ENCODE peak calls at places on chromosomes 13 and 19, in seven cellular contexts. Z is Calu3; N is EL; K is CD8-positive, alpha-beta T cell; B is NCI-H774; S is adipocyte; Q is T follicular helper cell. H is an unnamed sample.

GRCh38 chr13:21399741-21400140 is 59.4 kb downstream of the ZDHHC20 start:
- DNase-seq in Z (no peak), Q (no peak), N (peak; percentile 31), B (no peak), S (no peak), K (no peak), H (peak; percentile 55)

GRCh38 chr13:45298206-45298505 is 42.8 kb downstream of the TPT1 start:
- DNase-seq in S (no peak), B (no peak), N (no peak), Z (no peak), Q (no peak), K (no peak), H (no peak)

GRCh38 chr19:6632002-6632621 is 37.8 kb downstream of the TNFSF14 start:
- DNase-seq in S (peak; percentile 94), K (peak; percentile 90), Z (peak; percentile 75), N (peak; percentile 69), Q (peak; percentile 71), B (peak; percentile 47), H (peak; percentile 95)

GRCh38 chr13:107553838-107554237 is 661.5 kb downstream of the LIG4 start:
- DNase-seq in S (no peak), Q (no peak), K (no peak), B (no peak), Z (no peak), N (no peak), H (peak; percentile 3)

GRCh38 chr13:108365255-108365654 is 95.7 kb downstream of the TNFSF13B start:
- DNase-seq in B (no peak), Z (no peak), N (no peak), K (no peak), Q (no peak), S (no peak), H (no peak)

GRCh38 chr19:27750697-27751391 is 1462.1 kb downstream of the UQCRFS1 start:
- DNase-seq in N (no peak), B (no peak), Q (no peak), S (no peak), K (no peak), Z (no peak), H (no peak)

GRCh38 chr19:49335071-49335783 is at the start of gene CD37:
- DNase-seq in B (no peak), Q (peak; percentile 29), S (no peak), K (peak; percentile 60), N (no peak), Z (no peak), H (no peak)

GRCh38 chr19:46265217-46265828 is 31.5 kb upstream of the HIF3A start:
- DNase-seq in Q (peak; percentile 53), N (peak; percentile 81), B (peak; percentile 74), K (peak; percentile 74), S (peak; percentile 90), Z (peak; percentile 88), H (peak; percentile 75)